ENCODE peak calls at places on chromosome 2, in six cellular contexts. D is OCI-LY7, H is psoas muscle, J is left ventricle myocardium inferior, K is pancreas, L is Peyer's patch. P is an unnamed sample.
A peak's percentile ranks its signal among the peaks of the same experiment; 100 is the strongest.

GRCh38 chr2:127218843-127219715 is 1.0 kb downstream of the CYP27C1 start:
- DNase-seq in J (no peak), L (no peak), D (no peak), H (no peak), K (no peak), P (no peak)

GRCh38 chr2:238972146-238972445 is 124.2 kb downstream of the TWIST2 start:
- DNase-seq in K (no peak), D (no peak), H (no peak), J (no peak), L (no peak), P (no peak)

GRCh38 chr2:65227035-65227470 is 578 bp upstream of the ACTR2 start:
- DNase-seq in K (no peak), H (peak; percentile 31), D (peak; percentile 58), L (no peak), J (no peak), P (no peak)

GRCh38 chr2:176156959-176157498 is at the start of gene HOXD3:
- DNase-seq in J (no peak), D (no peak), H (no peak), K (no peak), L (no peak), P (no peak)

GRCh38 chr2:27798948-27799645 is 27.6 kb downstream of the MRPL33 start:
- DNase-seq in H (peak; percentile 72), L (no peak), J (peak; percentile 28), D (no peak), K (peak; percentile 33), P (no peak)

GRCh38 chr2:165016772-165017411 is 61.6 kb upstream of the SLC38A11 start:
- DNase-seq in L (no peak), H (no peak), J (no peak), K (no peak), D (peak; percentile 53), P (no peak)

GRCh38 chr2:9388102-9388735 is 35.1 kb downstream of the ITGB1BP1 start:
- DNase-seq in L (no peak), H (no peak), D (no peak), J (no peak), K (no peak), P (peak; percentile 45)

GRCh38 chr2:74673821-74674528 is 19.9 kb downstream of the SEMA4F start:
- DNase-seq in K (no peak), D (no peak), L (no peak), H (no peak), J (no peak), P (no peak)

GRCh38 chr2:168649105-168649504 is 153.3 kb upstream of the NOSTRIN start:
- DNase-seq in K (no peak), D (no peak), H (no peak), L (no peak), J (peak; percentile 18), P (no peak)

GRCh38 chr2:149068996-149069888 is 30.7 kb downstream of the LYPD6B start:
- DNase-seq in L (no peak), H (no peak), D (no peak), K (no peak), J (no peak), P (no peak)

GRCh38 chr2:241154915-241155314 is 4.6 kb downstream of the PPP1R7 start:
- DNase-seq in K (no peak), H (no peak), J (no peak), D (no peak), L (no peak), P (peak; percentile 12)

GRCh38 chr2:207338220-207338607 is 172.5 kb upstream of the KLF7 start:
- DNase-seq in K (no peak), L (no peak), H (no peak), J (no peak), D (no peak), P (no peak)

GRCh38 chr2:63044360-63045327 is 6.0 kb upstream of the OTX1 start:
- DNase-seq in J (no peak), K (no peak), L (no peak), D (no peak), H (no peak), P (peak; percentile 71)

GRCh38 chr2:10534514-10535250 is 86.6 kb upstream of the ODC1 start:
- DNase-seq in H (no peak), J (no peak), D (no peak), K (no peak), L (peak; percentile 39), P (peak; percentile 66)

GRCh38 chr2:225074366-225074765 is 32.1 kb upstream of the DOCK10 start:
- DNase-seq in K (no peak), L (no peak), H (no peak), J (no peak), D (no peak), P (no peak)

GRCh38 chr2:27855476-27855875 is 34.7 kb downstream of the RBKS start:
- DNase-seq in D (no peak), K (no peak), L (no peak), H (no peak), J (no peak), P (no peak)

GRCh38 chr2:119545754-119546445 is 1.7 kb downstream of the CFAP221 start:
- DNase-seq in L (no peak), K (no peak), D (no peak), J (no peak), H (no peak), P (no peak)

GRCh38 chr2:113889471-113890252 is at the start of gene ACTR3:
- DNase-seq in D (peak; percentile 99), J (peak; percentile 97), H (peak; percentile 98), K (peak; percentile 98), L (peak; percentile 98), P (peak; percentile 100)

GRCh38 chr2:113890253-113891235 is 655 bp downstream of the ACTR3 start:
- DNase-seq in L (peak; percentile 65), H (peak; percentile 39), D (peak; percentile 80), K (peak; percentile 68), J (peak; percentile 49), P (peak; percentile 93)

GRCh38 chr2:113887393-113887792 is 2.5 kb upstream of the ACTR3 start:
- DNase-seq in L (no peak), J (no peak), K (no peak), H (no peak), D (no peak), P (no peak)

GRCh38 chr2:113888641-113889470 is 1.0 kb upstream of the ACTR3 start:
- DNase-seq in L (no peak), K (no peak), J (peak; percentile 45), H (no peak), D (no peak), P (no peak)

GRCh38 chr2:113886479-113887383 is 3.2 kb upstream of the ACTR3 start:
- DNase-seq in L (no peak), H (peak; percentile 32), J (peak; percentile 24), D (peak; percentile 89), K (peak; percentile 35), P (peak; percentile 81)
- H3K27ac ChIP-seq in L (peak overlapping the region; percentile 97), H (peak overlapping the region; percentile 19), J (peak overlapping the region; percentile 50), D (peak overlapping the region; percentile 87), K (peak overlapping the region; percentile 25), P (peak overlapping the region; percentile 69)

DNA sequence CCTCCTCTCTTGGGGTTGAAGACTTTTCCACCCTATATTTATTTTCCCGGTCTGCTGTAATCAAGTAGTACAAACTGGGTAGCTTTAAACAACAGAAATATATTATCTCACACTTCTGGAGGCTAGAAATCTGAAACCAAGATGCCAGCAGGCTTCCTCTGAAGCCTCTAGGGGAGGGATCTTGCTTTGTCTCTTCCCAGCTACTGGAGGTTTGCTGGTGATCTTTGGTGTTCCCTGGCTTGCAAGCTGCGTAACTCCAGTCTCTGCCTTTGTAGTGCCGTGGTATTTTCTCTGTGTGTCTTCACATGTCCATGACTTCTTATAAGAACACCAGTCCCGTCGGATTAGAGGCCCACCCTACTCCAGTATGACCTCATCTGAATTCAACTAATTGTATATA is 44.4 kb downstream of the MYO3B start:
- DNase-seq in D (no peak), K (no peak), H (no peak), L (no peak), J (no peak), P (no peak)
- H3K27ac ChIP-seq in D (no peak overlapping the region), K (no peak overlapping the region), H (no peak overlapping the region), L (no peak overlapping the region), J (no peak overlapping the region), P (no peak overlapping the region)

GRCh38 chr2:132886574-132886973 is 216.6 kb upstream of the LYPD1 start:
- DNase-seq in K (no peak), J (no peak), D (no peak), H (no peak), L (no peak), P (no peak)

GRCh38 chr2:132884692-132885091 is 214.7 kb upstream of the LYPD1 start:
- DNase-seq in H (no peak), J (no peak), D (no peak), K (no peak), L (no peak), P (no peak)

GRCh38 chr2:132883430-132883829 is 213.4 kb upstream of the LYPD1 start:
- DNase-seq in J (no peak), K (peak; percentile 65), D (no peak), H (no peak), L (no peak), P (no peak)

GRCh38 chr2:132881540-132881939 is 211.5 kb upstream of the LYPD1 start:
- DNase-seq in K (no peak), H (no peak), J (no peak), L (no peak), D (no peak), P (no peak)

DNA sequence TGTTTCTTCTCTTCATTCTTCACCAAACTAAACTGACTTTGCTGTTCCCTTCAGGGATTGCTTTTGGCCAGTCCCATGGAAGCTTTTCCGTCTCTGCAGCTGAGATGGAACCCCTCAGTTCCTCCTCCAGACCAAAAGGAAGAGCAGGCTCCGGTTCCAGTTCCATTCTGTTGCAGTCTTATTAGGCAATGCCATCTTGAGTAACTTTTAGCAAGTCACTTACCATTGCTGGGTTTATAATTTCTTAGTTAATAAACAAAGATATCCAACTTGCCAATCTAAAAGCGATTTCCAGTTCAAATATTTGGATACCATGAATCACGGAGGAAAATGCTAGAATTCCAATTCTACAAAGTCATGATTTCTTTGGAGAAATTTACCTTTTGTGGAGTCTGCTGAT is 214.3 kb upstream of the LYPD1 start:
- DNase-seq in H (no peak), L (no peak), J (no peak), D (no peak), K (no peak), P (no peak)
- H3K27ac ChIP-seq in H (no peak overlapping the region), L (no peak overlapping the region), J (no peak overlapping the region), D (no peak overlapping the region), K (peak overlapping the region; percentile 50), P (no peak overlapping the region)

GRCh38 chr2:190459881-190460280 is 51.7 kb downstream of the MFSD6 start:
- DNase-seq in K (no peak), L (no peak), J (no peak), D (no peak), H (no peak), P (no peak)
- H3K27ac ChIP-seq in K (no peak overlapping the region), L (no peak overlapping the region), J (no peak overlapping the region), D (no peak overlapping the region), H (no peak overlapping the region), P (no peak overlapping the region)

P was measured in spleen.